ENCODE peak calls at places on chromosomes 7 and 10, in four cellular contexts. One of them, this sample, is unnamed.

GRCh38 chr10:132404169-132404880 is 7.3 kb downstream of the PWWP2B start:
- DNase-seq in HCT116: no peak
- DNase-seq in GM12878: no peak
- DNase-seq in HepG2: no peak
- DNase-seq in this sample: no peak

GRCh38 chr10:110834622-110835219 is 37.0 kb upstream of the PDCD4 start:
- DNase-seq in HCT116: no peak
- DNase-seq in GM12878: no peak
- DNase-seq in HepG2: peak
- DNase-seq in this sample: peak

GRCh38 chr10:79094412-79095175 is 25.8 kb downstream of the ZMIZ1 start:
- DNase-seq in GM12878: no peak
- DNase-seq in HepG2: no peak
- DNase-seq in HCT116: no peak
- DNase-seq in this sample: no peak

GRCh38 chr10:9243861-9244515 is 1189.5 kb downstream of the GATA3 start:
- DNase-seq in HepG2: no peak
- DNase-seq in HCT116: no peak
- DNase-seq in GM12878: no peak
- DNase-seq in this sample: no peak

GRCh38 chr7:93828260-93828659 is 62.3 kb downstream of the TFPI2 start:
- DNase-seq in HepG2: no peak
- DNase-seq in HCT116: no peak
- DNase-seq in GM12878: no peak
- DNase-seq in this sample: no peak

GRCh38 chr7:105876964-105877601 is 684 bp upstream of the ATXN7L1 start:
- DNase-seq in HepG2: peak
- DNase-seq in HCT116: peak
- DNase-seq in GM12878: no peak
- DNase-seq in this sample: peak

GRCh38 chr7:7808156-7808555 is 89.7 kb upstream of the RPA3 start:
- DNase-seq in HCT116: no peak
- DNase-seq in GM12878: no peak
- DNase-seq in HepG2: no peak
- DNase-seq in this sample: no peak

GRCh38 chr10:131452926-131453771 is 141.6 kb upstream of the TCERG1L start:
- DNase-seq in HepG2: no peak
- DNase-seq in HCT116: no peak
- DNase-seq in GM12878: no peak
- DNase-seq in this sample: no peak

GRCh38 chr10:13930123-13930522 is 343.4 kb downstream of the PRPF18 start:
- DNase-seq in HepG2: no peak
- DNase-seq in HCT116: no peak
- DNase-seq in GM12878: no peak
- DNase-seq in this sample: no peak

GRCh38 chr10:115969591-115969990 is 303.4 kb downstream of the GFRA1 start:
- DNase-seq in GM12878: no peak
- DNase-seq in HCT116: no peak
- DNase-seq in HepG2: no peak
- DNase-seq in this sample: no peak

GRCh38 chr10:91462423-91462822 is 52.3 kb downstream of the HECTD2 start:
- DNase-seq in GM12878: no peak
- DNase-seq in HCT116: no peak
- DNase-seq in HepG2: no peak
- DNase-seq in this sample: peak

GRCh38 chr10:72308320-72308987 is 34.7 kb downstream of the DDIT4 start:
- DNase-seq in HepG2: peak
- DNase-seq in GM12878: no peak
- DNase-seq in HCT116: peak
- DNase-seq in this sample: peak

GRCh38 chr10:1589257-1589656 is 148.1 kb downstream of the ADARB2 start:
- DNase-seq in HepG2: no peak
- DNase-seq in HCT116: no peak
- DNase-seq in GM12878: no peak
- DNase-seq in this sample: no peak

GRCh38 chr10:30080161-30080560 is 20.8 kb upstream of the JCAD start:
- DNase-seq in GM12878: no peak
- DNase-seq in HepG2: no peak
- DNase-seq in HCT116: no peak
- DNase-seq in this sample: no peak

GRCh38 chr10:119750391-119751230 is 24.8 kb downstream of the INPP5F start:
- DNase-seq in GM12878: peak
- DNase-seq in HCT116: peak
- DNase-seq in HepG2: peak
- DNase-seq in this sample: peak

GRCh38 chr10:43262902-43263466 is 3.9 kb downstream of the RASGEF1A start:
- DNase-seq in HepG2: no peak
- DNase-seq in HCT116: no peak
- DNase-seq in GM12878: no peak
- DNase-seq in this sample: no peak

GRCh38 chr10:114181971-114182370 is 2.8 kb downstream of the TDRD1 start:
- DNase-seq in HepG2: no peak
- DNase-seq in GM12878: no peak
- DNase-seq in HCT116: no peak
- DNase-seq in this sample: peak

GRCh38 chr7:152074673-152075072 is 49.2 kb downstream of the GALNT11 start:
- DNase-seq in HepG2: peak
- DNase-seq in GM12878: no peak
- DNase-seq in HCT116: no peak
- DNase-seq in this sample: no peak

GRCh38 chr7:82323806-82324205 is 119.8 kb downstream of the CACNA2D1 start:
- DNase-seq in HCT116: no peak
- DNase-seq in HepG2: no peak
- DNase-seq in GM12878: no peak
- DNase-seq in this sample: no peak

GRCh38 chr7:130273863-130274262 is 7.2 kb downstream of the CPA2 start:
- DNase-seq in HCT116: no peak
- DNase-seq in GM12878: no peak
- DNase-seq in HepG2: no peak
- DNase-seq in this sample: no peak

GRCh38 chr7:146242661-146243060 is 126.1 kb downstream of the CNTNAP2 start:
- DNase-seq in HepG2: no peak
- DNase-seq in HCT116: no peak
- DNase-seq in GM12878: no peak
- DNase-seq in this sample: no peak

GRCh38 chr10:79116801-79117723 is 48.3 kb downstream of the ZMIZ1 start:
- DNase-seq in GM12878: peak
- DNase-seq in HepG2: no peak
- DNase-seq in HCT116: no peak
- DNase-seq in this sample: no peak

GRCh38 chr10:19874791-19875190 is 58.6 kb downstream of the PLXDC2 start:
- DNase-seq in HepG2: no peak
- DNase-seq in HCT116: no peak
- DNase-seq in GM12878: no peak
- DNase-seq in this sample: no peak

GRCh38 chr10:67259319-67259929 is 333.6 kb downstream of the LRRTM3 start:
- DNase-seq in GM12878: no peak
- DNase-seq in HCT116: no peak
- DNase-seq in HepG2: no peak
- DNase-seq in this sample: no peak

GRCh38 chr10:103021897-103022286 is 103.8 kb downstream of the CNNM2 start:
- DNase-seq in HepG2: peak
- DNase-seq in HCT116: no peak
- DNase-seq in GM12878: no peak
- DNase-seq in this sample: no peak

GRCh38 chr7:134625571-134625970 is 21.1 kb upstream of the BPGM start:
- DNase-seq in HepG2: no peak
- DNase-seq in GM12878: no peak
- DNase-seq in HCT116: no peak
- DNase-seq in this sample: no peak

GRCh38 chr10:79320785-79321493 is 26.3 kb upstream of the PPIF start:
- DNase-seq in HepG2: no peak
- DNase-seq in HCT116: no peak
- DNase-seq in GM12878: no peak
- DNase-seq in this sample: no peak

GRCh38 chr7:73738220-73738611 is 386 bp downstream of the ABHD11 start:
- DNase-seq in GM12878: no peak
- DNase-seq in HCT116: no peak
- DNase-seq in HepG2: no peak
- DNase-seq in this sample: peak

GRCh38 chr7:55080000-55080629 is 61.3 kb downstream of the EGFR start:
- DNase-seq in HCT116: no peak
- DNase-seq in GM12878: no peak
- DNase-seq in HepG2: no peak
- DNase-seq in this sample: no peak

GRCh38 chr10:5325076-5325475 is 39.7 kb upstream of the UCN3 start:
- DNase-seq in GM12878: no peak
- DNase-seq in HCT116: no peak
- DNase-seq in HepG2: no peak
- DNase-seq in this sample: no peak
- TF ChIP-seq EZH2 in GM12878: no peak
- TF ChIP-seq EZH2 in HCT116: no peak
- TF ChIP-seq EZH2 in HepG2: no peak
- TF ChIP-seq EZH2 in this sample: no peak

GRCh38 chr7:30931161-30931926 is 19.7 kb downstream of the AQP1 start:
- DNase-seq in HepG2: no peak
- DNase-seq in GM12878: no peak
- DNase-seq in HCT116: no peak
- DNase-seq in this sample: no peak
- TF ChIP-seq MAX in HepG2: no peak
- TF ChIP-seq MAX in GM12878: no peak
- TF ChIP-seq MAX in HCT116: no peak
- TF ChIP-seq MAX in this sample: no peak

GRCh38 chr7:157650131-157650631 is 313.4 kb downstream of the DNAJB6 start:
- DNase-seq in GM12878: no peak
- DNase-seq in HCT116: no peak
- DNase-seq in HepG2: no peak
- DNase-seq in this sample: no peak

GRCh38 chr7:157652954-157653826 is 316.4 kb downstream of the DNAJB6 start:
- DNase-seq in HCT116: no peak
- DNase-seq in HepG2: no peak
- DNase-seq in GM12878: no peak
- DNase-seq in this sample: no peak

GRCh38 chr7:157652161-157652953 is 315.6 kb downstream of the DNAJB6 start:
- DNase-seq in GM12878: no peak
- DNase-seq in HCT116: no peak
- DNase-seq in HepG2: no peak
- DNase-seq in this sample: no peak

GRCh38 chr7:157651366-157652160 is 314.8 kb downstream of the DNAJB6 start:
- DNase-seq in HepG2: no peak
- DNase-seq in GM12878: no peak
- DNase-seq in HCT116: no peak
- DNase-seq in this sample: no peak

DNA sequence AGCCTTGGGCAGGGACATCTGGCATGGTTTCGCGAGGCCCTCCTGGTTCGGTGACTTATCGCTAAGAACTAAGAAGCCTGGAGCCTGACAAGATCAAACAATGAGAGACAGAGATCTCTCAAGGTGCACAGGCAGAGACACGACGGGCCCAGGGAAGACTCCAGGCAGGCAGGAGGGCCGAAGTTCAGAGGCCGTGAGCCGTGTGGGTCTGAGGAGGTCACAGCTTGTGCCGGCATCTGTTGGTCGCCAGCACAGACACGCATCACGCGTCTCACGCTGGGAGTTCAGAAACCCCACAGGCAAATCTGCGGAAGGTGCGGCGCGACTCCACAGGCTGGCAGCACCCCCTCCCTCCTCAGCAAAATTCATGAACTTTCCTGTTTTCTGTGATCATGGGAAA is 314.0 kb downstream of the DNAJB6 start:
- DNase-seq in GM12878: no peak
- DNase-seq in HepG2: no peak
- DNase-seq in HCT116: no peak
- DNase-seq in this sample: no peak
- TF ChIP-seq CTCF in GM12878: no peak
- TF ChIP-seq CTCF in HepG2: no peak
- TF ChIP-seq CTCF in HCT116: no peak
- TF ChIP-seq CTCF in this sample: no peak

GRCh38 chr10:7410306-7410799 is 481 bp downstream of the SFMBT2 start:
- DNase-seq in HCT116: no peak
- DNase-seq in GM12878: no peak
- DNase-seq in HepG2: no peak
- DNase-seq in this sample: no peak
- TF ChIP-seq EZH2 in HCT116: no peak
- TF ChIP-seq EZH2 in GM12878: no peak
- TF ChIP-seq EZH2 in HepG2: peak
- TF ChIP-seq EZH2 in this sample: peak

This sample was measured in endothelial cell of umbilical vein.